ENCODE peak calls at places on chromosomes 4 and X, in five cellular contexts. One of them, this sample, is unnamed.

GRCh38 chr4:142850478-142850877 is 4.4 kb upstream of the INPP4B start:
- DNase-seq in A172: no peak
- DNase-seq in cardiac fibroblast: peak; percentile 17
- DNase-seq in fibroblast of mammary gland: no peak
- DNase-seq in left ventricle myocardium inferior: no peak
- DNase-seq in this sample: no peak

GRCh38 chr4:75708218-75708691 is 16.1 kb upstream of the USO1 start:
- DNase-seq in cardiac fibroblast: no peak
- DNase-seq in left ventricle myocardium inferior: no peak
- DNase-seq in fibroblast of mammary gland: no peak
- DNase-seq in A172: no peak
- DNase-seq in this sample: no peak

GRCh38 chr4:143438710-143439109 is 74.8 kb upstream of the SMARCA5 start:
- DNase-seq in fibroblast of mammary gland: no peak
- DNase-seq in A172: peak; percentile 45
- DNase-seq in cardiac fibroblast: peak; percentile 10
- DNase-seq in left ventricle myocardium inferior: no peak
- DNase-seq in this sample: no peak

GRCh38 chr4:15809473-15809872 is 31.3 kb downstream of the CD38 start:
- DNase-seq in left ventricle myocardium inferior: no peak
- DNase-seq in A172: no peak
- DNase-seq in fibroblast of mammary gland: no peak
- DNase-seq in cardiac fibroblast: no peak
- DNase-seq in this sample: no peak

GRCh38 chr4:151563194-151563593 is 154.2 kb downstream of the FHIP1A start:
- DNase-seq in fibroblast of mammary gland: peak; percentile 22
- DNase-seq in left ventricle myocardium inferior: no peak
- DNase-seq in cardiac fibroblast: no peak
- DNase-seq in A172: no peak
- DNase-seq in this sample: no peak

GRCh38 chr4:32472918-32473317 is 1752.7 kb downstream of the PCDH7 start:
- DNase-seq in fibroblast of mammary gland: peak; percentile 5
- DNase-seq in left ventricle myocardium inferior: no peak
- DNase-seq in cardiac fibroblast: peak; percentile 0
- DNase-seq in A172: no peak
- DNase-seq in this sample: no peak

GRCh38 chr4:52912608-52913007 is 50.5 kb downstream of the RASL11B start:
- DNase-seq in left ventricle myocardium inferior: no peak
- DNase-seq in A172: peak; percentile 13
- DNase-seq in cardiac fibroblast: no peak
- DNase-seq in fibroblast of mammary gland: peak; percentile 78
- DNase-seq in this sample: no peak

GRCh38 chrX:1851527-1851926 is 236.7 kb downstream of the ASMT start:
- DNase-seq in cardiac fibroblast: no peak
- DNase-seq in A172: peak; percentile 34
- DNase-seq in left ventricle myocardium inferior: no peak
- DNase-seq in fibroblast of mammary gland: no peak
- DNase-seq in this sample: no peak

GRCh38 chrX:45070116-45071007 is 130.3 kb downstream of the DIPK2B start:
- DNase-seq in fibroblast of mammary gland: peak; percentile 75
- DNase-seq in A172: peak; percentile 51
- DNase-seq in left ventricle myocardium inferior: no peak
- DNase-seq in cardiac fibroblast: peak; percentile 70
- DNase-seq in this sample: peak; percentile 3

This sample was measured in HTR-8/SVneo.